ENCODE peak calls at places on chromosomes 1 and 21, in nine cellular contexts. G is GM18507, F is mammary epithelial cell, D is neural progenitor cell, T is transverse colon, R is fibroblast of villous mesenchyme, L is GM06990, S is nephron progenitor cell, M is hepatocyte. E is an unnamed sample.

GRCh38 chr1:23951646-23952095 is 8.0 kb upstream of the PNRC2 start:
- DNase-seq in D (no peak), M (peak; percentile 52), L (no peak), G (no peak), T (no peak), F (peak; percentile 98), S (no peak), R (peak; percentile 89), E (no peak)

GRCh38 chr1:109669246-109669948 is 1.5 kb downstream of the GSTM2 start:
- DNase-seq in D (no peak), R (no peak), T (peak; percentile 27), S (no peak), L (no peak), M (no peak), F (no peak), G (no peak), E (no peak)

GRCh38 chr1:152026895-152027294 is 9.9 kb downstream of the S100A11 start:
- DNase-seq in L (no peak), D (no peak), F (no peak), G (no peak), R (peak; percentile 38), T (no peak), S (no peak), M (no peak), E (no peak)

GRCh38 chr1:202155478-202156021 is 4.9 kb downstream of the PTPN7 start:
- DNase-seq in T (peak; percentile 39), G (no peak), M (peak; percentile 47), S (no peak), R (peak; percentile 24), D (no peak), L (no peak), F (peak; percentile 54), E (no peak)

GRCh38 chr1:78254517-78254916 is 208.8 kb downstream of the GIPC2 start:
- DNase-seq in L (no peak), R (peak; percentile 65), F (peak; percentile 89), S (no peak), D (no peak), G (no peak), T (no peak), M (no peak), E (no peak)

GRCh38 chr1:12745992-12746323 is at the start of gene CFAP107:
- DNase-seq in L (no peak), S (no peak), G (no peak), F (no peak), R (peak; percentile 3), T (no peak), D (no peak), M (peak; percentile 56), E (no peak)

GRCh38 chr1:200628223-200628868 is 7.8 kb upstream of the KIF14 start:
- DNase-seq in R (no peak), D (no peak), T (peak; percentile 19), S (no peak), M (no peak), G (peak; percentile 48), F (no peak), L (peak; percentile 81), E (peak; percentile 18)

GRCh38 chr1:107430540-107431228 is 289.8 kb downstream of the NTNG1 start:
- DNase-seq in G (no peak), L (no peak), F (peak; percentile 24), M (peak; percentile 76), T (peak; percentile 45), S (peak; percentile 28), R (peak; percentile 39), D (peak; percentile 79), E (no peak)

GRCh38 chr1:154859786-154860153 is 10.3 kb downstream of the KCNN3 start:
- DNase-seq in D (no peak), R (no peak), S (no peak), L (no peak), M (no peak), G (no peak), F (no peak), T (peak; percentile 36), E (no peak)

GRCh38 chr1:17027403-17027802 is 15.7 kb upstream of the ATP13A2 start:
- DNase-seq in G (no peak), F (no peak), M (no peak), D (no peak), S (no peak), T (no peak), L (no peak), R (no peak), E (no peak)

GRCh38 chr1:239976130-239976968 is 115.3 kb upstream of the FMN2 start:
- DNase-seq in F (peak; percentile 21), D (peak; percentile 71), T (peak; percentile 44), L (no peak), M (peak; percentile 78), S (peak; percentile 68), G (peak; percentile 18), R (peak; percentile 60), E (peak; percentile 32)

GRCh38 chr21:43362306-43362927 is 64.5 kb downstream of the SIK1 start:
- DNase-seq in G (peak; percentile 67), T (peak; percentile 77), F (peak; percentile 68), S (peak; percentile 64), L (peak; percentile 87), R (peak; percentile 86), D (peak; percentile 48), M (peak; percentile 69), E (peak; percentile 87)

GRCh38 chr1:199157494-199157893 is 518.7 kb downstream of the PTPRC start:
- DNase-seq in R (no peak), T (no peak), S (no peak), D (no peak), M (no peak), L (no peak), F (peak; percentile 67), G (no peak), E (no peak)

GRCh38 chr1:52633291-52633754 is 355 bp downstream of the SHISAL2A start:
- DNase-seq in L (peak; percentile 48), T (no peak), G (no peak), S (peak; percentile 58), D (peak; percentile 69), F (no peak), M (peak; percentile 22), R (no peak), E (peak; percentile 30)

GRCh38 chr1:180230791-180231505 is 884 bp downstream of the LHX4 start:
- DNase-seq in R (peak; percentile 51), D (peak; percentile 88), M (peak; percentile 46), L (peak; percentile 56), S (peak; percentile 54), F (peak; percentile 56), T (no peak), G (no peak), E (no peak)

GRCh38 chr1:176754663-176755062 is 291.7 kb downstream of the PAPPA2 start:
- DNase-seq in T (no peak), M (no peak), R (no peak), D (no peak), L (no peak), G (no peak), F (no peak), S (no peak), E (no peak)

GRCh38 chr21:38267991-38268858 is 11.4 kb downstream of the KCNJ15 start:
- DNase-seq in S (no peak), T (no peak), F (peak; percentile 76), M (peak; percentile 38), R (peak; percentile 67), D (no peak), G (no peak), L (peak; percentile 38), E (no peak)

GRCh38 chr1:2255420-2256369 is 27.6 kb downstream of the SKI start:
- DNase-seq in T (no peak), L (peak; percentile 62), S (no peak), F (peak; percentile 67), R (peak; percentile 81), M (no peak), G (no peak), D (no peak), E (no peak)

GRCh38 chr1:247056071-247056470 is 22.5 kb downstream of the ZNF670 start:
- DNase-seq in D (no peak), L (no peak), G (no peak), T (no peak), R (peak; percentile 54), S (no peak), M (no peak), F (no peak), E (no peak)

GRCh38 chr1:238340989-238341388 is 450.3 kb upstream of the ZP4 start:
- DNase-seq in M (no peak), T (no peak), R (no peak), S (no peak), L (no peak), F (no peak), G (no peak), D (no peak), E (no peak)

GRCh38 chr21:43808367-43808766 is 19.0 kb downstream of the RRP1 start:
- DNase-seq in F (no peak), R (no peak), M (no peak), L (no peak), T (no peak), D (no peak), G (no peak), S (no peak), E (no peak)

E was measured in GM12891.